ENCODE peak calls at places on chromosomes 4 and X, in four cellular contexts. One of them, this sample, is unnamed.

GRCh38 chr4:179605196-179605595 is 2163.0 kb upstream of the AGA start:
- DNase-seq in activated CD4-positive, alpha-beta T cell treated with anti-CD3 and anti-CD28 coated beads, Interleukin-2, amount 50 U/mL, for 4 hours: no peak
- DNase-seq in stimulated activated CD4-positive, alpha-beta T cell treated with anti-CD3 and anti-CD28 coated beads, Interleukin-2, amount 100 ng/mL, for 4 hours: no peak
- DNase-seq in amygdala: no peak
- DNase-seq in this sample: no peak

GRCh38 chr4:142845293-142846070 is 619 bp downstream of the INPP4B start:
- DNase-seq in activated CD4-positive, alpha-beta T cell treated with anti-CD3 and anti-CD28 coated beads, Interleukin-2, amount 50 U/mL, for 4 hours: peak
- DNase-seq in stimulated activated CD4-positive, alpha-beta T cell treated with anti-CD3 and anti-CD28 coated beads, Interleukin-2, amount 100 ng/mL, for 4 hours: no peak
- DNase-seq in amygdala: no peak
- DNase-seq in this sample: no peak

GRCh38 chrX:1500701-1501624 is 36.0 kb downstream of the P2RY8 start:
- DNase-seq in activated CD4-positive, alpha-beta T cell treated with anti-CD3 and anti-CD28 coated beads, Interleukin-2, amount 50 U/mL, for 4 hours: no peak
- DNase-seq in stimulated activated CD4-positive, alpha-beta T cell treated with anti-CD3 and anti-CD28 coated beads, Interleukin-2, amount 100 ng/mL, for 4 hours: no peak
- DNase-seq in amygdala: no peak
- DNase-seq in this sample: no peak

GRCh38 chr4:21544410-21544809 is 404.2 kb downstream of the KCNIP4 start:
- DNase-seq in activated CD4-positive, alpha-beta T cell treated with anti-CD3 and anti-CD28 coated beads, Interleukin-2, amount 50 U/mL, for 4 hours: no peak
- DNase-seq in stimulated activated CD4-positive, alpha-beta T cell treated with anti-CD3 and anti-CD28 coated beads, Interleukin-2, amount 100 ng/mL, for 4 hours: no peak
- DNase-seq in amygdala: no peak
- DNase-seq in this sample: no peak

GRCh38 chr4:126306152-126306869 is 991.6 kb downstream of the FAT4 start:
- DNase-seq in activated CD4-positive, alpha-beta T cell treated with anti-CD3 and anti-CD28 coated beads, Interleukin-2, amount 50 U/mL, for 4 hours: no peak
- DNase-seq in stimulated activated CD4-positive, alpha-beta T cell treated with anti-CD3 and anti-CD28 coated beads, Interleukin-2, amount 100 ng/mL, for 4 hours: no peak
- DNase-seq in amygdala: no peak
- DNase-seq in this sample: no peak

GRCh38 chr4:110046588-110047049 is 133.9 kb downstream of the EGF start:
- DNase-seq in activated CD4-positive, alpha-beta T cell treated with anti-CD3 and anti-CD28 coated beads, Interleukin-2, amount 50 U/mL, for 4 hours: no peak
- DNase-seq in stimulated activated CD4-positive, alpha-beta T cell treated with anti-CD3 and anti-CD28 coated beads, Interleukin-2, amount 100 ng/mL, for 4 hours: no peak
- DNase-seq in amygdala: no peak
- DNase-seq in this sample: no peak

GRCh38 chrX:88977835-88978234 is 230.8 kb downstream of the CPXCR1 start:
- DNase-seq in activated CD4-positive, alpha-beta T cell treated with anti-CD3 and anti-CD28 coated beads, Interleukin-2, amount 50 U/mL, for 4 hours: no peak
- DNase-seq in stimulated activated CD4-positive, alpha-beta T cell treated with anti-CD3 and anti-CD28 coated beads, Interleukin-2, amount 100 ng/mL, for 4 hours: no peak
- DNase-seq in amygdala: no peak
- DNase-seq in this sample: no peak

GRCh38 chr4:84499065-84499982 is at the start of gene NKX6-1:
- DNase-seq in activated CD4-positive, alpha-beta T cell treated with anti-CD3 and anti-CD28 coated beads, Interleukin-2, amount 50 U/mL, for 4 hours: no peak
- DNase-seq in stimulated activated CD4-positive, alpha-beta T cell treated with anti-CD3 and anti-CD28 coated beads, Interleukin-2, amount 100 ng/mL, for 4 hours: no peak
- DNase-seq in amygdala: no peak
- DNase-seq in this sample: no peak

GRCh38 chr4:94567811-94568210 is 116.1 kb downstream of the PDLIM5 start:
- DNase-seq in activated CD4-positive, alpha-beta T cell treated with anti-CD3 and anti-CD28 coated beads, Interleukin-2, amount 50 U/mL, for 4 hours: no peak
- DNase-seq in stimulated activated CD4-positive, alpha-beta T cell treated with anti-CD3 and anti-CD28 coated beads, Interleukin-2, amount 100 ng/mL, for 4 hours: no peak
- DNase-seq in amygdala: no peak
- DNase-seq in this sample: no peak

GRCh38 chr4:169420291-169420690 is 149.5 kb upstream of the SH3RF1 start:
- DNase-seq in activated CD4-positive, alpha-beta T cell treated with anti-CD3 and anti-CD28 coated beads, Interleukin-2, amount 50 U/mL, for 4 hours: no peak
- DNase-seq in stimulated activated CD4-positive, alpha-beta T cell treated with anti-CD3 and anti-CD28 coated beads, Interleukin-2, amount 100 ng/mL, for 4 hours: no peak
- DNase-seq in amygdala: no peak
- DNase-seq in this sample: no peak

GRCh38 chr4:54657556-54658313 is at the start of gene KIT:
- DNase-seq in activated CD4-positive, alpha-beta T cell treated with anti-CD3 and anti-CD28 coated beads, Interleukin-2, amount 50 U/mL, for 4 hours: peak
- DNase-seq in stimulated activated CD4-positive, alpha-beta T cell treated with anti-CD3 and anti-CD28 coated beads, Interleukin-2, amount 100 ng/mL, for 4 hours: no peak
- DNase-seq in amygdala: no peak
- DNase-seq in this sample: peak

GRCh38 chrX:130024127-130024526 is 41.7 kb downstream of the BCORL1 start:
- DNase-seq in activated CD4-positive, alpha-beta T cell treated with anti-CD3 and anti-CD28 coated beads, Interleukin-2, amount 50 U/mL, for 4 hours: peak
- DNase-seq in stimulated activated CD4-positive, alpha-beta T cell treated with anti-CD3 and anti-CD28 coated beads, Interleukin-2, amount 100 ng/mL, for 4 hours: peak
- DNase-seq in amygdala: no peak
- DNase-seq in this sample: peak

GRCh38 chr4:5883916-5884315 is 9.0 kb downstream of the CRMP1 start:
- DNase-seq in activated CD4-positive, alpha-beta T cell treated with anti-CD3 and anti-CD28 coated beads, Interleukin-2, amount 50 U/mL, for 4 hours: no peak
- DNase-seq in stimulated activated CD4-positive, alpha-beta T cell treated with anti-CD3 and anti-CD28 coated beads, Interleukin-2, amount 100 ng/mL, for 4 hours: no peak
- DNase-seq in amygdala: no peak
- DNase-seq in this sample: no peak

GRCh38 chrX:2521092-2521926 is 20.5 kb upstream of the DHRSX start:
- DNase-seq in activated CD4-positive, alpha-beta T cell treated with anti-CD3 and anti-CD28 coated beads, Interleukin-2, amount 50 U/mL, for 4 hours: no peak
- DNase-seq in stimulated activated CD4-positive, alpha-beta T cell treated with anti-CD3 and anti-CD28 coated beads, Interleukin-2, amount 100 ng/mL, for 4 hours: no peak
- DNase-seq in amygdala: no peak
- DNase-seq in this sample: no peak

GRCh38 chrX:9912341-9912740 is 54.8 kb upstream of the CLDN34 start:
- DNase-seq in activated CD4-positive, alpha-beta T cell treated with anti-CD3 and anti-CD28 coated beads, Interleukin-2, amount 50 U/mL, for 4 hours: no peak
- DNase-seq in stimulated activated CD4-positive, alpha-beta T cell treated with anti-CD3 and anti-CD28 coated beads, Interleukin-2, amount 100 ng/mL, for 4 hours: no peak
- DNase-seq in amygdala: peak
- DNase-seq in this sample: no peak

GRCh38 chrX:2360731-2361130 is 140.0 kb downstream of the DHRSX start:
- DNase-seq in activated CD4-positive, alpha-beta T cell treated with anti-CD3 and anti-CD28 coated beads, Interleukin-2, amount 50 U/mL, for 4 hours: no peak
- DNase-seq in stimulated activated CD4-positive, alpha-beta T cell treated with anti-CD3 and anti-CD28 coated beads, Interleukin-2, amount 100 ng/mL, for 4 hours: no peak
- DNase-seq in amygdala: no peak
- DNase-seq in this sample: no peak

GRCh38 chrX:35919536-35920309 is at the start of gene CFAP47:
- DNase-seq in activated CD4-positive, alpha-beta T cell treated with anti-CD3 and anti-CD28 coated beads, Interleukin-2, amount 50 U/mL, for 4 hours: no peak
- DNase-seq in stimulated activated CD4-positive, alpha-beta T cell treated with anti-CD3 and anti-CD28 coated beads, Interleukin-2, amount 100 ng/mL, for 4 hours: no peak
- DNase-seq in amygdala: no peak
- DNase-seq in this sample: no peak

GRCh38 chrX:33285550-33285949 is 74.2 kb upstream of the DMD start:
- DNase-seq in activated CD4-positive, alpha-beta T cell treated with anti-CD3 and anti-CD28 coated beads, Interleukin-2, amount 50 U/mL, for 4 hours: no peak
- DNase-seq in stimulated activated CD4-positive, alpha-beta T cell treated with anti-CD3 and anti-CD28 coated beads, Interleukin-2, amount 100 ng/mL, for 4 hours: no peak
- DNase-seq in amygdala: no peak
- DNase-seq in this sample: no peak

GRCh38 chrX:119734897-119735339 is 23.5 kb upstream of the SOWAHD start:
- DNase-seq in activated CD4-positive, alpha-beta T cell treated with anti-CD3 and anti-CD28 coated beads, Interleukin-2, amount 50 U/mL, for 4 hours: no peak
- DNase-seq in stimulated activated CD4-positive, alpha-beta T cell treated with anti-CD3 and anti-CD28 coated beads, Interleukin-2, amount 100 ng/mL, for 4 hours: no peak
- DNase-seq in amygdala: no peak
- DNase-seq in this sample: no peak

This sample was measured in CMK.